ENCODE peak calls at places on chromosomes 4 and X, in ten cellular contexts. I is stimulated activated naive CD8-positive, alpha-beta T cell treated with anti-CD3 and anti-CD28 coated beads, Interleukin-15, Interleukin-2, amounts not matched to agents 100 U/mL and 50 U/mL, for 24 hours; P is T-helper 22 cell; F is activated CD8-positive, alpha-beta T cell treated with anti-CD3 and anti-CD28 coated beads, Interleukin-2, amount 10 ng/mL, durations not matched to agents 7 days and 5 days; Z is esophagus squamous epithelium; M is NT2/D1; J is suprapubic skin; S is SW480; R is neural crest cell; Q is CD4-positive, CD25-positive, alpha-beta regulatory T cell. O is an unnamed sample.

GRCh38 chr4:78320353-78320935 is 231.1 kb upstream of the ANXA3 start:
- DNase-seq in I (no peak), P (no peak), F (no peak), Z (no peak), M (no peak), J (no peak), S (no peak), R (no peak), Q (no peak), O (no peak)

GRCh38 chr4:180462116-180462515 is 1781.1 kb upstream of the TENM3 start:
- DNase-seq in I (no peak), P (no peak), F (no peak), Z (no peak), M (no peak), J (no peak), S (no peak), R (no peak), Q (no peak), O (no peak)

GRCh38 chrX:138748480-138748879 is 37.0 kb upstream of the FGF13 start:
- DNase-seq in I (no peak), P (no peak), F (no peak), Z (no peak), M (no peak), J (no peak), S (peak), R (no peak), Q (no peak), O (no peak)

GRCh38 chrX:20372533-20372932 is 105.8 kb upstream of the RPS6KA3 start:
- DNase-seq in I (no peak), P (no peak), F (no peak), Z (no peak), M (no peak), J (no peak), S (peak), R (no peak), Q (no peak), O (no peak)

GRCh38 chr4:125085-125820 is 952 bp downstream of the ZNF718 start:
- DNase-seq in I (peak), P (peak), F (peak), Z (no peak), M (no peak), J (no peak), S (peak), R (no peak), Q (no peak), O (no peak)

GRCh38 chr4:139777757-139778156 is 112.1 kb downstream of the MGST2 start:
- DNase-seq in I (no peak), P (no peak), F (no peak), Z (no peak), M (no peak), J (no peak), S (no peak), R (no peak), Q (no peak), O (no peak)

GRCh38 chr4:6598127-6598526 is 23.1 kb downstream of the MAN2B2 start:
- DNase-seq in I (no peak), P (no peak), F (no peak), Z (no peak), M (no peak), J (no peak), S (no peak), R (no peak), Q (no peak), O (no peak)

GRCh38 chr4:20698382-20698781 is 1.9 kb upstream of the PACRGL start:
- DNase-seq in I (no peak), P (no peak), F (no peak), Z (no peak), M (no peak), J (no peak), S (no peak), R (no peak), Q (no peak), O (no peak)

GRCh38 chrX:110588164-110588563 is 207.5 kb downstream of the CHRDL1 start:
- DNase-seq in I (no peak), P (no peak), F (no peak), Z (no peak), M (no peak), J (no peak), S (peak), R (no peak), Q (no peak), O (no peak)

GRCh38 chr4:108540536-108540935 is 79.8 kb upstream of the RPL34 start:
- DNase-seq in I (no peak), P (no peak), F (no peak), Z (no peak), M (no peak), J (no peak), S (no peak), R (no peak), Q (no peak), O (no peak)

GRCh38 chr4:76726141-76726540 is 171.8 kb downstream of the SOWAHB start:
- DNase-seq in I (no peak), P (no peak), F (no peak), Z (no peak), M (no peak), J (no peak), S (no peak), R (no peak), Q (no peak), O (no peak)

GRCh38 chr4:143375326-143376073 is 38.8 kb downstream of the GAB1 start:
- DNase-seq in I (no peak), P (no peak), F (no peak), Z (no peak), M (no peak), J (no peak), S (peak), R (no peak), Q (no peak), O (no peak)

GRCh38 chr4:154049457-154050181 is 260.7 kb upstream of the SFRP2 start:
- DNase-seq in I (peak), P (no peak), F (no peak), Z (no peak), M (peak), J (no peak), S (peak), R (peak), Q (no peak), O (no peak)

GRCh38 chrX:77446029-77446585 is 1.1 kb upstream of the FGF16 start:
- DNase-seq in I (peak), P (no peak), F (peak), Z (no peak), M (peak), J (no peak), S (no peak), R (no peak), Q (no peak), O (no peak)